ENCODE peak calls at places on chromosomes 16 and 17, in four cellular contexts. I, W, N and L are unnamed samples.

GRCh38 chr17:80619535-80620235 is 75.0 kb downstream of the RPTOR start:
- DNase-seq in I (no peak), N (no peak), W (no peak), L (no peak)

GRCh38 chr16:68071547-68071901 is 13.6 kb upstream of the NFATC3 start:
- DNase-seq in I (no peak), W (no peak), N (no peak), L (no peak)

GRCh38 chr16:35364263-35364662 is 1904.9 kb downstream of the TP53TG3F start:
- DNase-seq in I (no peak), W (no peak), N (no peak), L (no peak)

GRCh38 chr17:751269-752001 is 629 bp downstream of the GEMIN4 start:
- DNase-seq in N (peak), I (no peak), W (peak), L (no peak)

GRCh38 chr17:10772425-10773380 is 31.2 kb downstream of the TMEM238L start:
- DNase-seq in W (no peak), N (no peak), I (peak), L (peak)

GRCh38 chr17:22138861-22139469 is 446.6 kb downstream of the KCNJ18 start:
- DNase-seq in N (no peak), I (no peak), W (no peak), L (peak)

GRCh38 chr16:80592273-80592672 is 51.5 kb downstream of the DYNLRB2 start:
- DNase-seq in N (no peak), W (no peak), I (no peak), L (no peak)

GRCh38 chr16:30663820-30664528 is 5.7 kb downstream of the FBRS start:
- DNase-seq in N (no peak), W (peak), I (no peak), L (no peak)

GRCh38 chr17:10875984-10876555 is 38.2 kb upstream of the PIRT start:
- DNase-seq in N (peak), W (peak), I (peak), L (peak)

GRCh38 chr16:1499756-1500464 is 6.8 kb downstream of the TELO2 start:
- DNase-seq in W (no peak), N (no peak), I (no peak), L (no peak)

GRCh38 chr17:64388961-64389565 is 1.6 kb downstream of the PECAM1 start:
- DNase-seq in W (no peak), N (no peak), I (no peak), L (no peak)

GRCh38 chr17:1323336-1323735 is 43.9 kb downstream of the TRARG1 start:
- DNase-seq in W (no peak), I (peak), N (no peak), L (no peak)

GRCh38 chr16:78444-79145 is 570 bp downstream of the MPG start:
- DNase-seq in W (peak), N (peak), I (no peak), L (no peak)

GRCh38 chr17:80789356-80789902 is 202.2 kb upstream of the CHMP6 start:
- DNase-seq in N (peak), W (peak), I (no peak), L (no peak)

GRCh38 chr17:82875418-82875856 is 35.6 kb upstream of the ZNF750 start:
- DNase-seq in N (no peak), W (no peak), I (no peak), L (peak)

GRCh38 chr17:75090871-75091854 is 3.4 kb downstream of the SLC16A5 start:
- DNase-seq in W (no peak), N (no peak), I (peak), L (no peak)

GRCh38 chr16:87219287-87219909 is 97.8 kb downstream of the C16orf95 start:
- DNase-seq in I (no peak), N (no peak), W (no peak), L (no peak)

GRCh38 chr17:78697122-78697845 is 84.8 kb downstream of the CYTH1 start:
- DNase-seq in N (peak), W (no peak), I (no peak), L (no peak)

GRCh38 chr16:47036201-47036600 is 62.7 kb upstream of the DNAJA2 start:
- DNase-seq in N (no peak), I (no peak), W (no peak), L (no peak)

GRCh38 chr16:75264531-75264998 is 13.1 kb upstream of the BCAR1 start:
- DNase-seq in I (no peak), N (peak), W (no peak), L (no peak)

GRCh38 chr16:75264999-75265910 is 13.8 kb upstream of the BCAR1 start:
- DNase-seq in W (no peak), I (peak), N (no peak), L (no peak)

GRCh38 chr16:75266738-75267630 is 15.6 kb upstream of the BCAR1 start:
- DNase-seq in N (no peak), W (no peak), I (no peak), L (no peak)

GRCh38 chr16:75267631-75268264 is 16.3 kb upstream of the BCAR1 start:
- DNase-seq in I (no peak), W (no peak), N (no peak), L (no peak)

DNA sequence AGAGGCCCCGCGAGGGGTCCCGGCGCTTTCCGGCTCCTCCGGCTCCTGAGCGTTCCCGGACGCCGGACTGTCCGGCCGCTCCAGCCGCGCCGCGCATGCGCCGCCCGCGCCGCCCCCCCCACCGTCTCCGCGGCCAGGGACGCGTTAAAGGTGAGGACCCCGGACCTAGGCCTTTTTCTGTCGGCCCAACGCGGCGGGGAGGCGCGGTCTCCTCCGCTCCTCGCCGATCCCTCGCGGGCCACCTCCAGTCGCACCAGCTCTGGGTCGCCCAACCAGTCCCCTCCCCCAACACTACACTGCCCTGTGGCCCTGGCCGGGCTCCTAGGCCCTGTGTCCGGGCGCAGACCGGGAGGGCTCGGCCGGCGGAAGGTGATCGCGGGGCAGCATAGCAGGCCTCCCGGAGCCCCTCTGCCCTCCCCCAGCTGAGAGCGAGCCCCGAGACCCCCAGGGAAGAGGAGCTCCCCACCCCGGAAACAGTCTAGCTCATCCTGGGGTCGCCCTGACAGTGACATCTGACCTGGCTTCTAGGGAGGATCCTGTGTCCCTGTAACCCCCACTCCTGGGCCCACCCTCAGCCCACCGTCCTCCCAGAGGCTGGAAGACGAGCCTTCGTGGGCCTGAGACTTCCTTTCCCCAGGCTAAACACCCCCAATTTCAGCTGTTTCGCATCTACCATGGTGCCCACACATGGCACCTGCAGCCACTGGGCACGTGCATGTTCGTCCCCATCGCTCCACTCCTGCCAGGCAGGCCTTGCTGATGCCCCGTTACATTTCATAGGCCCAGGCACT is 14.7 kb upstream of the BCAR1 start:
- DNase-seq in N (peak), W (peak), I (peak), L (peak)
- TF ChIP-seq CTCF in N (no peak), W (no peak), I (no peak), L (no peak)

GRCh38 chr17:28878981-28879380 is 18.6 kb downstream of the FLOT2 start:
- DNase-seq in N (peak), W (peak), I (peak), L (no peak)
- TF ChIP-seq CTCF in N (peak), W (peak), I (peak), L (peak)

GRCh38 chr17:7147772-7148171 is 31.4 kb downstream of the ASGR1 start:
- DNase-seq in I (no peak), W (no peak), N (no peak), L (no peak)
- TF ChIP-seq CTCF in I (no peak), W (no peak), N (no peak), L (no peak)

DNA sequence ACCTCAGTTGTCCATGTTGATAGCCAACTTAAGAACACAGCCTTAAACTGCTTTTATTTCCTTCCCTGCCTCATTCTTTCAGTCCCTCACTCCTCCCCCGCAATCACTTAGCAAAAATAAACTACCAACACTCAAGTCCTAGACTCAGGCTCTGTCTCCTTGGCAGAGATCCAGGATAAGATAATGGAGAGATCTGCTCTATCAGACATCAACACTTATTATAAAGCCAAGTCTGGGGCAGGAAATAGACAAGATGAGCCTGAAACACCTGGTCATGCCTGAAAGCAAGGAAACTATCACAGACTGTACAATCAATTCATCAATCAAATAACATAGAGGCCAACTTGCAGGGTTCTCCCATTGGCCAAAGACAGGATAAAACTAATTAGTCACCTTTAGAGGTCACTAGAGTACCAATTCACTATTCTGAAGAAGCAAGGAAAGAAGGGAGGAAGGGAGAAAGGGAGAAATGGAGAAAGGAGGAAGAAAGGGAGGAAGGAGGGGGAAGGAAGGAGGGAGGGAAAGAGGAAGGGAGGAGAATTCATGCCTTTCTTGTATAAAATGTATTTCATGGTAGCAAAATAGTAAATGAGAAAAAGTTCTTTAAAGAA is 15.6 kb downstream of the HYDIN start:
- DNase-seq in W (peak), I (no peak), N (no peak), L (no peak)
- TF ChIP-seq CTCF in W (no peak), I (no peak), N (peak), L (peak)

GRCh38 chr16:11613381-11614303 is 26.9 kb upstream of the LITAF start:
- DNase-seq in W (peak), I (no peak), N (no peak), L (no peak)

GRCh38 chr16:11610121-11610505 is 23.4 kb upstream of the LITAF start:
- DNase-seq in N (no peak), I (no peak), W (no peak), L (no peak)

GRCh38 chr16:11609474-11610120 is 22.9 kb upstream of the LITAF start:
- DNase-seq in N (no peak), W (no peak), I (peak), L (no peak)

GRCh38 chr16:11612110-11612981 is 25.6 kb upstream of the LITAF start:
- DNase-seq in N (no peak), W (peak), I (no peak), L (no peak)

GRCh38 chr16:11610580-11610979 is 23.9 kb upstream of the LITAF start:
- DNase-seq in W (no peak), N (no peak), I (no peak), L (no peak)
- TF ChIP-seq CTCF in W (no peak), N (no peak), I (no peak), L (no peak)

GRCh38 chr16:63292036-63292435 is 1255.8 kb upstream of the CDH8 start:
- DNase-seq in I (no peak), N (no peak), W (no peak), L (no peak)

GRCh38 chr16:63287411-63287810 is 1251.2 kb upstream of the CDH8 start:
- DNase-seq in W (no peak), I (no peak), N (no peak), L (no peak)

GRCh38 chr16:63289834-63290460 is 1253.7 kb upstream of the CDH8 start:
- DNase-seq in N (peak), I (peak), W (peak), L (peak)
- TF ChIP-seq CTCF in N (no peak), I (peak), W (peak), L (peak)

GRCh38 chr16:21950782-21951521 is 2.2 kb upstream of the UQCRC2 start:
- DNase-seq in N (peak), I (no peak), W (peak), L (no peak)
- TF ChIP-seq CTCF in N (peak), I (no peak), W (peak), L (peak)

GRCh38 chr17:38604479-38605229 is 1.1 kb downstream of the SRCIN1 start:
- DNase-seq in N (no peak), W (peak), I (peak), L (no peak)
- TF ChIP-seq CTCF in N (no peak), W (no peak), I (peak), L (peak)